ENCODE peak calls at places on chromosomes 11 and 22, in six cellular contexts. One of them, this sample, is unnamed.

GRCh38 chr11:128324051-128324481 is 263.3 kb downstream of the ETS1 start:
- DNase-seq in heart right ventricle: no peak
- DNase-seq in heart left ventricle: no peak
- DNase-seq in upper lobe of left lung: peak; percentile 29
- DNase-seq in ovary: no peak
- DNase-seq in BE2C: no peak
- DNase-seq in this sample: peak; percentile 16

GRCh38 chr11:130737866-130738431 is 178.3 kb downstream of the SNX19 start:
- DNase-seq in heart right ventricle: peak; percentile 74
- DNase-seq in heart left ventricle: peak; percentile 79
- DNase-seq in upper lobe of left lung: no peak
- DNase-seq in ovary: no peak
- DNase-seq in BE2C: peak; percentile 21
- DNase-seq in this sample: no peak

GRCh38 chr22:45216133-45217003 is 24.3 kb downstream of the KIAA0930 start:
- DNase-seq in heart right ventricle: no peak
- DNase-seq in heart left ventricle: no peak
- DNase-seq in upper lobe of left lung: no peak
- DNase-seq in ovary: no peak
- DNase-seq in BE2C: peak; percentile 21
- DNase-seq in this sample: no peak

GRCh38 chr11:440065-441042 is 1.5 kb downstream of the ANO9 start:
- DNase-seq in heart right ventricle: no peak
- DNase-seq in heart left ventricle: no peak
- DNase-seq in upper lobe of left lung: no peak
- DNase-seq in ovary: no peak
- DNase-seq in BE2C: no peak
- DNase-seq in this sample: no peak

GRCh38 chr11:65386307-65387081 is at the start of gene FRMD8:
- DNase-seq in heart right ventricle: peak; percentile 93
- DNase-seq in heart left ventricle: peak; percentile 95
- DNase-seq in upper lobe of left lung: peak; percentile 92
- DNase-seq in ovary: peak; percentile 94
- DNase-seq in BE2C: peak; percentile 84
- DNase-seq in this sample: peak; percentile 84

GRCh38 chr11:99818991-99819390 is 798.2 kb downstream of the CNTN5 start:
- DNase-seq in heart right ventricle: no peak
- DNase-seq in heart left ventricle: no peak
- DNase-seq in upper lobe of left lung: no peak
- DNase-seq in ovary: no peak
- DNase-seq in BE2C: no peak
- DNase-seq in this sample: no peak

GRCh38 chr11:123212406-123212805 is 17.4 kb upstream of the CLMP start:
- DNase-seq in heart right ventricle: no peak
- DNase-seq in heart left ventricle: no peak
- DNase-seq in upper lobe of left lung: no peak
- DNase-seq in ovary: no peak
- DNase-seq in BE2C: no peak
- DNase-seq in this sample: no peak

GRCh38 chr22:46007003-46007847 is 30.3 kb upstream of the WNT7B start:
- DNase-seq in heart right ventricle: peak; percentile 68
- DNase-seq in heart left ventricle: peak; percentile 69
- DNase-seq in upper lobe of left lung: peak; percentile 87
- DNase-seq in ovary: peak; percentile 78
- DNase-seq in BE2C: peak; percentile 78
- DNase-seq in this sample: no peak

GRCh38 chr11:2664331-2664730 is 35.5 kb downstream of the KCNQ1OT1 start:
- DNase-seq in heart right ventricle: no peak
- DNase-seq in heart left ventricle: no peak
- DNase-seq in upper lobe of left lung: no peak
- DNase-seq in ovary: no peak
- DNase-seq in BE2C: no peak
- DNase-seq in this sample: no peak

GRCh38 chr11:102900346-102900745 is 25.6 kb upstream of the MMP12 start:
- DNase-seq in heart right ventricle: no peak
- DNase-seq in heart left ventricle: no peak
- DNase-seq in upper lobe of left lung: no peak
- DNase-seq in ovary: no peak
- DNase-seq in BE2C: no peak
- DNase-seq in this sample: no peak

GRCh38 chr11:13290221-13290980 is 12.8 kb downstream of the BMAL1 start:
- DNase-seq in heart right ventricle: no peak
- DNase-seq in heart left ventricle: no peak
- DNase-seq in upper lobe of left lung: no peak
- DNase-seq in ovary: no peak
- DNase-seq in BE2C: no peak
- DNase-seq in this sample: no peak

GRCh38 chr22:20114506-20115475 is 1.1 kb upstream of the RANBP1 start:
- DNase-seq in heart right ventricle: no peak
- DNase-seq in heart left ventricle: no peak
- DNase-seq in upper lobe of left lung: no peak
- DNase-seq in ovary: peak; percentile 35
- DNase-seq in BE2C: peak; percentile 13
- DNase-seq in this sample: no peak

GRCh38 chr11:240315-240714 is 3.5 kb downstream of the PSMD13 start:
- DNase-seq in heart right ventricle: no peak
- DNase-seq in heart left ventricle: no peak
- DNase-seq in upper lobe of left lung: no peak
- DNase-seq in ovary: no peak
- DNase-seq in BE2C: no peak
- DNase-seq in this sample: no peak

GRCh38 chr11:26704249-26704648 is 17.6 kb downstream of the SLC5A12 start:
- DNase-seq in heart right ventricle: no peak
- DNase-seq in heart left ventricle: no peak
- DNase-seq in upper lobe of left lung: no peak
- DNase-seq in ovary: no peak
- DNase-seq in BE2C: no peak
- DNase-seq in this sample: no peak

GRCh38 chr11:82494988-82495432 is 238.7 kb downstream of the FAM181B start:
- DNase-seq in heart right ventricle: no peak
- DNase-seq in heart left ventricle: no peak
- DNase-seq in upper lobe of left lung: no peak
- DNase-seq in ovary: no peak
- DNase-seq in BE2C: peak; percentile 31
- DNase-seq in this sample: no peak

GRCh38 chr22:17678817-17679385 is 40.3 kb downstream of the BCL2L13 start:
- DNase-seq in heart right ventricle: no peak
- DNase-seq in heart left ventricle: no peak
- DNase-seq in upper lobe of left lung: no peak
- DNase-seq in ovary: no peak
- DNase-seq in BE2C: no peak
- DNase-seq in this sample: no peak

GRCh38 chr22:43007519-43008102 is 7.3 kb downstream of the PACSIN2 start:
- DNase-seq in heart right ventricle: no peak
- DNase-seq in heart left ventricle: no peak
- DNase-seq in upper lobe of left lung: peak; percentile 91
- DNase-seq in ovary: no peak
- DNase-seq in BE2C: peak; percentile 71
- DNase-seq in this sample: no peak

GRCh38 chr11:9143726-9144125 is 52.3 kb upstream of the SCUBE2 start:
- DNase-seq in heart right ventricle: no peak
- DNase-seq in heart left ventricle: no peak
- DNase-seq in upper lobe of left lung: no peak
- DNase-seq in ovary: no peak
- DNase-seq in BE2C: no peak
- DNase-seq in this sample: no peak

GRCh38 chr11:15258433-15259350 is 144.0 kb downstream of the INSC start:
- DNase-seq in heart right ventricle: no peak
- DNase-seq in heart left ventricle: no peak
- DNase-seq in upper lobe of left lung: peak; percentile 21
- DNase-seq in ovary: no peak
- DNase-seq in BE2C: no peak
- DNase-seq in this sample: peak; percentile 34

GRCh38 chr11:36044636-36045035 is 100.8 kb downstream of the LDLRAD3 start:
- DNase-seq in heart right ventricle: no peak
- DNase-seq in heart left ventricle: no peak
- DNase-seq in upper lobe of left lung: no peak
- DNase-seq in ovary: no peak
- DNase-seq in BE2C: no peak
- DNase-seq in this sample: no peak

GRCh38 chr11:36037031-36037430 is 93.2 kb downstream of the LDLRAD3 start:
- DNase-seq in heart right ventricle: peak; percentile 16
- DNase-seq in heart left ventricle: peak; percentile 26
- DNase-seq in upper lobe of left lung: no peak
- DNase-seq in ovary: no peak
- DNase-seq in BE2C: no peak
- DNase-seq in this sample: no peak

GRCh38 chr11:36041988-36042606 is 98.2 kb downstream of the LDLRAD3 start:
- DNase-seq in heart right ventricle: no peak
- DNase-seq in heart left ventricle: no peak
- DNase-seq in upper lobe of left lung: no peak
- DNase-seq in ovary: no peak
- DNase-seq in BE2C: no peak
- DNase-seq in this sample: no peak
- TF ChIP-seq CTCF in heart right ventricle: peak; percentile 51
- TF ChIP-seq CTCF in heart left ventricle: peak; percentile 44
- TF ChIP-seq CTCF in upper lobe of left lung: no peak
- TF ChIP-seq CTCF in ovary: no peak
- TF ChIP-seq CTCF in BE2C: peak; percentile 33
- TF ChIP-seq CTCF in this sample: peak; percentile 35

GRCh38 chr11:118602331-118602730 is 5.1 kb upstream of the PHLDB1 start:
- DNase-seq in heart right ventricle: peak; percentile 70
- DNase-seq in heart left ventricle: peak; percentile 67
- DNase-seq in upper lobe of left lung: no peak
- DNase-seq in ovary: no peak
- DNase-seq in BE2C: no peak
- DNase-seq in this sample: no peak

GRCh38 chr11:118592616-118593367 is 14.6 kb upstream of the PHLDB1 start:
- DNase-seq in heart right ventricle: peak; percentile 28
- DNase-seq in heart left ventricle: no peak
- DNase-seq in upper lobe of left lung: no peak
- DNase-seq in ovary: no peak
- DNase-seq in BE2C: no peak
- DNase-seq in this sample: no peak

GRCh38 chr11:118596226-118596625 is 11.2 kb upstream of the PHLDB1 start:
- DNase-seq in heart right ventricle: no peak
- DNase-seq in heart left ventricle: no peak
- DNase-seq in upper lobe of left lung: no peak
- DNase-seq in ovary: no peak
- DNase-seq in BE2C: no peak
- DNase-seq in this sample: no peak

GRCh38 chr11:118597556-118597955 is 9.9 kb upstream of the PHLDB1 start:
- DNase-seq in heart right ventricle: no peak
- DNase-seq in heart left ventricle: no peak
- DNase-seq in upper lobe of left lung: no peak
- DNase-seq in ovary: no peak
- DNase-seq in BE2C: no peak
- DNase-seq in this sample: no peak
- H3K36me3 ChIP-seq in heart right ventricle: peaks cover 100% of the 10 kb centered on the region
- H3K36me3 ChIP-seq in heart left ventricle: no peaks in the 10 kb centered on the region
- H3K36me3 ChIP-seq in upper lobe of left lung: peaks cover 43% of the 10 kb centered on the region
- H3K36me3 ChIP-seq in ovary: no peaks in the 10 kb centered on the region
- H3K36me3 ChIP-seq in BE2C: peaks cover 76% of the 10 kb centered on the region
- H3K36me3 ChIP-seq in this sample: peaks cover 91% of the 10 kb centered on the region

GRCh38 chr11:7595016-7595869 is 78.1 kb downstream of the CYB5R2 start:
- DNase-seq in heart right ventricle: no peak
- DNase-seq in heart left ventricle: no peak
- DNase-seq in upper lobe of left lung: peak; percentile 48
- DNase-seq in ovary: no peak
- DNase-seq in BE2C: no peak
- DNase-seq in this sample: peak; percentile 54

GRCh38 chr11:7595951-7596350 is 77.3 kb downstream of the CYB5R2 start:
- DNase-seq in heart right ventricle: no peak
- DNase-seq in heart left ventricle: no peak
- DNase-seq in upper lobe of left lung: no peak
- DNase-seq in ovary: no peak
- DNase-seq in BE2C: no peak
- DNase-seq in this sample: no peak

GRCh38 chr11:7599209-7599608 is 74.1 kb downstream of the CYB5R2 start:
- DNase-seq in heart right ventricle: no peak
- DNase-seq in heart left ventricle: no peak
- DNase-seq in upper lobe of left lung: no peak
- DNase-seq in ovary: no peak
- DNase-seq in BE2C: no peak
- DNase-seq in this sample: no peak

GRCh38 chr11:7596975-7597391 is 76.3 kb downstream of the CYB5R2 start:
- DNase-seq in heart right ventricle: no peak
- DNase-seq in heart left ventricle: no peak
- DNase-seq in upper lobe of left lung: peak; percentile 30
- DNase-seq in ovary: no peak
- DNase-seq in BE2C: no peak
- DNase-seq in this sample: no peak

GRCh38 chr11:7597620-7598019 is 75.7 kb downstream of the CYB5R2 start:
- DNase-seq in heart right ventricle: no peak
- DNase-seq in heart left ventricle: no peak
- DNase-seq in upper lobe of left lung: peak; percentile 86
- DNase-seq in ovary: no peak
- DNase-seq in BE2C: no peak
- DNase-seq in this sample: no peak
- TF ChIP-seq CTCF in heart right ventricle: no peak
- TF ChIP-seq CTCF in heart left ventricle: no peak
- TF ChIP-seq CTCF in upper lobe of left lung: no peak
- TF ChIP-seq CTCF in ovary: no peak
- TF ChIP-seq CTCF in BE2C: no peak
- TF ChIP-seq CTCF in this sample: no peak

GRCh38 chr22:50289151-50289941 is 18.1 kb downstream of the PLXNB2 start:
- DNase-seq in heart right ventricle: no peak
- DNase-seq in heart left ventricle: no peak
- DNase-seq in upper lobe of left lung: no peak
- DNase-seq in ovary: no peak
- DNase-seq in BE2C: no peak
- DNase-seq in this sample: no peak

GRCh38 chr22:50292643-50293440 is 14.6 kb downstream of the PLXNB2 start:
- DNase-seq in heart right ventricle: no peak
- DNase-seq in heart left ventricle: no peak
- DNase-seq in upper lobe of left lung: peak; percentile 55
- DNase-seq in ovary: no peak
- DNase-seq in BE2C: no peak
- DNase-seq in this sample: no peak

GRCh38 chr22:50286701-50287318 is 16.6 kb upstream of the MAPK11 start:
- DNase-seq in heart right ventricle: no peak
- DNase-seq in heart left ventricle: no peak
- DNase-seq in upper lobe of left lung: no peak
- DNase-seq in ovary: no peak
- DNase-seq in BE2C: no peak
- DNase-seq in this sample: no peak

GRCh38 chr22:50287731-50288130 is 17.6 kb upstream of the MAPK11 start:
- DNase-seq in heart right ventricle: no peak
- DNase-seq in heart left ventricle: no peak
- DNase-seq in upper lobe of left lung: no peak
- DNase-seq in ovary: no peak
- DNase-seq in BE2C: no peak
- DNase-seq in this sample: no peak

DNA sequence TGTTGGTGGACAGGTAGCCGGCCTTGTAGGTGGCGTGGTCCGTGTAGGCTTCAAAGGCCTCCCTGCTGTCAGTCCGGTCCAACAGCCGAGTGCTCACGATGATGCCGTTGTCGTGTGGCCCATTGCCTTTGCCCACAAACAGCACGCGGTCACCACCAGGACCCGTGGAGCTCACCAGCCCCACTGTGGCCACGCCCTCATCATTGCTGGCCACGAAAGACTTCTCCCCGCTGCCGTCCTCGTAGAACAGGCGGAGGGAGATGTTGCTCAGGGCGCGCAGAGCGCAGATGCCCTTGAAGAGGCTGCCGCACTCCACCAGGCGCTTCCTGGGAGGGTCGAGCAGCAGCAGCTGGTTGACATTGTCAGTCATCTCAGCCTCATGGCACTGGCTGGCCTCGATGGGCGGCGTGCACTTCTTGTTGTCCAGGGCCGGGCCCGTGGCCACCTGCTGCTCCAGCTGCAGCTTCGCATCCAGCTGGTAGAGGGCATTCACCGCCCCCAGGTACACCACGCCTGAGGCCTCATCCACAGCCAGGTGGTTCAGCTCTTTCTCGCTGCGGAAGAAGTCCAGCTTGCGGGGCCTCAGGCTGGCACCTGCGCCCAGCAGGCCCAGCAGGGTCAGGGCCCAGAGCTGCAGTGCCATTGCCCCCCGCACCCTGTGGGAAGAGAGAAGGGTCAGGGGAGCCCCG is 17.4 kb downstream of the PLXNB2 start:
- DNase-seq in heart right ventricle: no peak
- DNase-seq in heart left ventricle: no peak
- DNase-seq in upper lobe of left lung: no peak
- DNase-seq in ovary: no peak
- DNase-seq in BE2C: no peak
- DNase-seq in this sample: no peak
- H3K36me3 ChIP-seq in heart right ventricle: peaks cover 64% of the 10 kb centered on the region
- H3K36me3 ChIP-seq in heart left ventricle: no peaks in the 10 kb centered on the region
- H3K36me3 ChIP-seq in upper lobe of left lung: peaks cover 34% of the 10 kb centered on the region
- H3K36me3 ChIP-seq in ovary: no peaks in the 10 kb centered on the region
- H3K36me3 ChIP-seq in BE2C: peaks cover 61% of the 10 kb centered on the region
- H3K36me3 ChIP-seq in this sample: peaks cover 65% of the 10 kb centered on the region

This sample was measured in WERI-Rb-1.